ENCODE peak calls at places on chromosomes 6 and 20, in eight cellular contexts. Y is HS-5; P is activated CD4-positive, alpha-beta T cell treated with anti-CD3 and anti-CD28 coated beads, Interleukin-2, amount 50 U/mL, for 1 hour; G is cardiac fibroblast; B is NB4; M is SJCRH30; T is A673; A is activated naive CD4-positive, alpha-beta T cell treated with anti-CD3 and anti-CD28 coated beads, Interleukin-2, amount 50 U/mL, for 16 hours. L is an unnamed sample.

GRCh38 chr6:6696867-6697531 is 108.5 kb downstream of the LY86 start:
- DNase-seq in A (no peak), Y (no peak), T (peak; percentile 91), G (peak; percentile 74), M (peak; percentile 41), B (peak; percentile 95), P (no peak), L (peak; percentile 85)

GRCh38 chr6:16964553-16965499 is 137.0 kb upstream of the STMND1 start:
- DNase-seq in B (peak; percentile 78), A (peak; percentile 50), Y (no peak), M (peak; percentile 69), G (peak; percentile 69), P (peak; percentile 57), T (peak; percentile 91), L (peak; percentile 78)

GRCh38 chr6:53793318-53793975 is 1.4 kb upstream of the LRRC1 start:
- DNase-seq in Y (no peak), M (peak; percentile 48), A (peak; percentile 37), G (peak; percentile 55), P (peak; percentile 12), T (peak; percentile 71), B (peak; percentile 19), L (peak; percentile 79)

GRCh38 chr20:63525968-63526367 is 5.4 kb downstream of the PPDPF start:
- DNase-seq in Y (no peak), M (no peak), P (no peak), A (no peak), B (no peak), T (no peak), G (no peak), L (no peak)

GRCh38 chr6:81465859-81466258 is 286.6 kb downstream of the TENT5A start:
- DNase-seq in G (peak; percentile 61), Y (no peak), A (no peak), M (no peak), P (no peak), B (peak; percentile 31), T (peak; percentile 62), L (no peak)

GRCh38 chr20:16017656-16018055 is 555.6 kb downstream of the KIF16B start:
- DNase-seq in B (no peak), T (no peak), A (no peak), P (no peak), M (no peak), G (no peak), Y (no peak), L (no peak)

GRCh38 chr6:170039156-170040114 is 251.4 kb downstream of the DLL1 start:
- DNase-seq in A (peak; percentile 1), P (no peak), B (no peak), M (no peak), T (no peak), Y (no peak), G (no peak), L (peak; percentile 72)

GRCh38 chr20:56914532-56914931 is 285.4 kb downstream of the TFAP2C start:
- DNase-seq in Y (no peak), M (peak; percentile 26), A (no peak), G (no peak), B (no peak), T (no peak), P (no peak), L (no peak)

GRCh38 chr6:37168163-37168758 is 1.7 kb upstream of the PIM1 start:
- DNase-seq in B (no peak), Y (no peak), P (no peak), G (no peak), T (no peak), A (no peak), M (no peak), L (no peak)

GRCh38 chr6:1724124-1724523 is 114.4 kb downstream of the FOXC1 start:
- DNase-seq in P (no peak), Y (no peak), B (no peak), M (no peak), G (no peak), A (no peak), T (no peak), L (no peak)

GRCh38 chr6:41577865-41578713 is 31.9 kb downstream of the FOXP4 start:
- DNase-seq in B (peak; percentile 62), P (no peak), M (peak; percentile 67), Y (no peak), A (no peak), T (peak; percentile 53), G (peak; percentile 36), L (no peak)

L was measured in cardiac septum.